ENCODE peak calls at places on chromosome 4, in five cellular contexts. O is A549, M is esophagus muscularis mucosa, H is lower lobe of right lung, L is Panc1. S is an unnamed sample. For H3K4me1, the result is how much of the 10 kb centered on the place peaks cover.

GRCh38 chr4:57037982-57038604 is 59.4 kb downstream of the POLR2B start:
- DNase-seq in M (no peak), O (peak), H (peak), L (no peak), S (peak)

GRCh38 chr4:16289872-16290554 is 63.7 kb upstream of the TAPT1 start:
- DNase-seq in H (no peak), M (no peak), L (peak), O (peak), S (no peak)

GRCh38 chr4:99013402-99013843 is 17.9 kb downstream of the METAP1 start:
- DNase-seq in M (no peak), O (no peak), H (no peak), L (no peak), S (no peak)

GRCh38 chr4:38985363-38986065 is 46.7 kb downstream of the TMEM156 start:
- DNase-seq in O (no peak), H (no peak), M (no peak), L (no peak), S (no peak)

GRCh38 chr4:38180456-38180855 is 220.3 kb downstream of the PTTG2 start:
- DNase-seq in M (no peak), H (no peak), O (no peak), L (no peak), S (no peak)

GRCh38 chr4:40187386-40187913 is 9.4 kb upstream of the RHOH start:
- DNase-seq in M (no peak), O (no peak), H (no peak), L (no peak), S (no peak)

GRCh38 chr4:156475322-156475721 is 496.3 kb downstream of the PDGFC start:
- DNase-seq in L (peak), H (no peak), M (no peak), O (no peak), S (no peak)

GRCh38 chr4:8215001-8215427 is 15.9 kb downstream of the SH3TC1 start:
- DNase-seq in O (no peak), M (no peak), L (no peak), H (no peak), S (no peak)

GRCh38 chr4:123833156-123833555 is 436.6 kb downstream of the SPRY1 start:
- DNase-seq in O (no peak), H (no peak), M (no peak), L (no peak), S (no peak)

GRCh38 chr4:48295116-48295515 is 25.5 kb upstream of the TEC start:
- DNase-seq in M (no peak), L (no peak), H (no peak), O (no peak), S (no peak)

GRCh38 chr4:55758570-55758969 is 61.0 kb upstream of the EXOC1L start:
- DNase-seq in O (no peak), L (no peak), H (no peak), M (no peak), S (no peak)

GRCh38 chr4:17111959-17112659 is 213.7 kb upstream of the LDB2 start:
- DNase-seq in O (no peak), H (no peak), M (peak), L (no peak), S (no peak)

GRCh38 chr4:13989496-13989895 is 362.0 kb upstream of the BOD1L1 start:
- DNase-seq in M (no peak), O (no peak), L (no peak), H (no peak), S (no peak)

GRCh38 chr4:147772459-147772969 is 40.6 kb downstream of the ARHGAP10 start:
- DNase-seq in O (no peak), H (no peak), M (no peak), L (no peak), S (no peak)

GRCh38 chr4:107721436-107722090 is 1.5 kb upstream of the PAPSS1 start:
- DNase-seq in L (no peak), H (no peak), O (no peak), M (no peak), S (no peak)

GRCh38 chr4:137367608-137368007 is 164.7 kb downstream of the PCDH18 start:
- DNase-seq in O (no peak), M (no peak), L (no peak), H (no peak), S (no peak)

GRCh38 chr4:164614999-164615398 is 138.9 kb upstream of the SMIM31 start:
- DNase-seq in O (no peak), L (no peak), H (no peak), M (no peak), S (no peak)

GRCh38 chr4:157803441-157804168 is 369.2 kb downstream of the GASK1B start:
- DNase-seq in M (no peak), L (no peak), O (no peak), H (no peak), S (no peak)

GRCh38 chr4:145898926-145899531 is 39.6 kb downstream of the ZNF827 start:
- DNase-seq in M (no peak), O (no peak), L (no peak), H (no peak), S (no peak)

GRCh38 chr4:55635282-55635681 is 816 bp downstream of the NMU start:
- DNase-seq in H (no peak), M (no peak), O (no peak), L (no peak), S (no peak)

GRCh38 chr4:60485279-60485678 is 714.8 kb upstream of the ADGRL3 start:
- DNase-seq in L (no peak), O (no peak), M (no peak), H (no peak), S (no peak)

GRCh38 chr4:154743683-154744340 is at the start of gene LRAT:
- DNase-seq in O (peak), H (peak), M (no peak), L (no peak), S (peak)

GRCh38 chr4:146637853-146638800 is 566 bp upstream of the POU4F2 start:
- DNase-seq in H (peak), O (no peak), L (no peak), M (no peak), S (no peak)

GRCh38 chr4:14091966-14092365 is 464.4 kb upstream of the BOD1L1 start:
- DNase-seq in H (no peak), L (no peak), O (no peak), M (no peak), S (no peak)

GRCh38 chr4:33407496-33407895 is 2687.3 kb downstream of the PCDH7 start:
- DNase-seq in L (no peak), H (no peak), M (no peak), O (no peak), S (no peak)

DNA sequence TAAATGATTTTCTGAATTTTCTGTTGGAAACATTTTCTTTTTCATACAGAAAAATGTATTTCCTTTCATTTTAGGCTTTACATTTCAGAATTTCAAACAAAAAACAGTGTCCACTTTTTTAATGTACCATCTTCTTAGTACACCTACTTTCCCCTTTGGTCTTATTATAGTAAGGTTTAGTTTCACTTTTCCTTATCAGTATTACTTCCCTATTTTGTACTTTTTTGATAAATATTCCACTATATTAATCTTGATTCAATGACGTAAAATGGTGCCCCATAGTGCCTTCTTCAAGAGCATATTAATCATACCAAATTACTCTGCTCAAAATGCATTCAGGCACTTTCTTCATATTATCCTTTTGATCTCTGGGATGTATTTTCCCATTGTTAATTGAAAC is 52.5 kb downstream of the BANK1 start:
- DNase-seq in M (no peak), H (no peak), O (no peak), L (no peak), S (no peak)
- H3K4me1 ChIP-seq in M (under half), H (under half), O (under half), L (under half), S (under half)

GRCh38 chr4:1721003-1721665 is at the start of the genes TACC3 and TMEM129:
- DNase-seq in L (no peak), O (peak), H (peak), M (peak), S (peak)

GRCh38 chr4:1720163-1720983 is 750 bp downstream of the TMEM129 start:
- DNase-seq in L (no peak), H (peak), M (no peak), O (no peak), S (peak)

GRCh38 chr4:1723131-1723801 is 1.9 kb downstream of the TACC3 start:
- DNase-seq in L (no peak), O (no peak), M (no peak), H (peak), S (peak)

GRCh38 chr4:1722551-1723071 is 1.3 kb downstream of the TACC3 start:
- DNase-seq in O (no peak), L (no peak), M (no peak), H (peak), S (no peak)

GRCh38 chr4:1721666-1722550 is 587 bp downstream of the TACC3 start:
- DNase-seq in M (no peak), O (no peak), H (peak), L (no peak), S (no peak)
- H3K4me1 ChIP-seq in M (half or more), O (under half), H (half or more), L (under half), S (under half)

DNA sequence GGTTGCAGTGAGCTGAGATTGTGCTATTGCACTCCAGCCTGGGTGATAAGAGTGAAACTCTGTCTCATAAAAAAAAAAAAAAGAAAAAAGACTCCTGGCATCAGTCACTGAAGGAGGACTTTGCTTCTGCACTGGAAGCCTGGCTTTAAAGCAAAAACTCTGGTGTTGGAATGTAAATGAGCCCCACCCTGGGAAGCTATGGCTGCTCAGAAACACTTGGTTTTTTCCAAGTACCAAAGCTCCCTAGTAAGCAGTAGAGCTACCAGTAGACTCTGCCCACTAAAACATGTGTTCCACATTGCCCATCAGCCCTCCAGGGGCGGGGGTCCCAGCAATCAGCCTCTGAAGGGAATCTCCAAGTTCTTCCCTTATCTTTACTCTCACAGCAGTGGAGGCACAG is 154.4 kb downstream of the SHROOM3 start:
- DNase-seq in M (no peak), H (no peak), O (no peak), L (no peak), S (no peak)
- H3K4me1 ChIP-seq in M (under half), H (under half), O (under half), L (under half), S (under half)

GRCh38 chr4:176889776-176890175 is 97.1 kb upstream of the VEGFC start:
- DNase-seq in L (no peak), M (no peak), O (no peak), H (no peak), S (no peak)
- H3K4me1 ChIP-seq in L (under half), M (under half), O (under half), H (under half), S (under half)

GRCh38 chr4:118931791-118932190 is 43.1 kb downstream of the SYNPO2 start:
- DNase-seq in L (no peak), M (no peak), O (no peak), H (no peak), S (no peak)
- H3K4me1 ChIP-seq in L (under half), M (half or more), O (under half), H (under half), S (under half)